ENCODE peak calls at places on chromosomes 2 and 18, in four cellular contexts. Q is epithelial cell of prostate, F is lower lobe of right lung, A is right atrium auricular region. Y is an unnamed sample.

GRCh38 chr2:212264227-212264626 is 274.4 kb downstream of the ERBB4 start:
- DNase-seq in A (no peak), F (no peak), Q (no peak), Y (no peak)

GRCh38 chr2:110866496-110866895 is 134.1 kb downstream of the ACOXL start:
- DNase-seq in F (no peak), Q (no peak), A (no peak), Y (no peak)

GRCh38 chr2:176729706-176730569 is 460.7 kb downstream of the MTX2 start:
- DNase-seq in F (no peak), A (no peak), Q (no peak), Y (no peak)

GRCh38 chr2:221518937-221519635 is 53.0 kb downstream of the EPHA4 start:
- DNase-seq in F (no peak), Q (no peak), A (no peak), Y (no peak)

GRCh38 chr2:133498615-133499585 is 69.4 kb downstream of the NCKAP5 start:
- DNase-seq in Q (no peak), A (no peak), F (no peak), Y (no peak)

GRCh38 chr2:217804338-217804737 is 198.5 kb downstream of the TNS1 start:
- DNase-seq in A (no peak), F (no peak), Q (no peak), Y (peak)

GRCh38 chr18:49238433-49239042 is 221.9 kb downstream of the DYM start:
- DNase-seq in F (no peak), Q (no peak), A (no peak), Y (no peak)

GRCh38 chr2:202353430-202353829 is 22.7 kb upstream of the BMPR2 start:
- DNase-seq in F (no peak), Q (no peak), A (no peak), Y (no peak)

GRCh38 chr2:177175917-177176668 is 36.5 kb upstream of the HNRNPA3 start:
- DNase-seq in F (no peak), Q (no peak), A (no peak), Y (no peak)

GRCh38 chr2:71896385-71897144 is 251.1 kb downstream of the CYP26B1 start:
- DNase-seq in F (no peak), Q (no peak), A (peak), Y (peak)

GRCh38 chr2:115650827-115651226 is 1208.4 kb downstream of the DPP10 start:
- DNase-seq in F (no peak), A (no peak), Q (no peak), Y (no peak)

GRCh38 chr2:45176399-45176798 is 167.1 kb upstream of the SIX2 start:
- DNase-seq in F (no peak), Q (no peak), A (no peak), Y (no peak)

GRCh38 chr2:46065152-46065551 is 232.1 kb upstream of the EPAS1 start:
- DNase-seq in Q (no peak), F (no peak), A (no peak), Y (no peak)

GRCh38 chr2:55843096-55843991 is 80.2 kb downstream of the EFEMP1 start:
- DNase-seq in Q (peak), A (no peak), F (no peak), Y (no peak)

GRCh38 chr2:229800997-229801754 is 86.8 kb upstream of the DNER start:
- DNase-seq in F (peak), A (no peak), Q (no peak), Y (peak)

GRCh38 chr18:610214-610928 is 13.6 kb downstream of the CLUL1 start:
- DNase-seq in F (no peak), Q (no peak), A (no peak), Y (no peak)

GRCh38 chr2:146701183-146701582 is 1143.6 kb upstream of the ACVR2A start:
- DNase-seq in F (no peak), Q (no peak), A (no peak), Y (no peak)

GRCh38 chr2:11490194-11490593 is 24.2 kb upstream of the E2F6 start:
- DNase-seq in F (no peak), Q (no peak), A (no peak), Y (no peak)

GRCh38 chr18:36179562-36180334 is 7.5 kb upstream of the MOCOS start:
- DNase-seq in F (peak), Q (no peak), A (peak), Y (no peak)

GRCh38 chr2:158570869-158571268 is 114.1 kb downstream of the PKP4 start:
- DNase-seq in F (no peak), Q (no peak), A (no peak), Y (no peak)

GRCh38 chr2:214376631-214377624 is 33.9 kb upstream of the VWC2L start:
- DNase-seq in F (no peak), Q (no peak), A (no peak), Y (no peak)

GRCh38 chr2:148645925-148646559 is 1.5 kb downstream of the EPC2 start:
- DNase-seq in F (no peak), A (no peak), Q (peak), Y (peak)

GRCh38 chr2:66575625-66576371 is 140.9 kb downstream of the MEIS1 start:
- DNase-seq in F (peak), Q (no peak), A (no peak), Y (no peak)

GRCh38 chr2:32061973-32062861 is 1.1 kb upstream of the SPAST start:
- DNase-seq in Q (no peak), F (no peak), A (peak), Y (no peak)

GRCh38 chr2:172749377-172749776 is 13.7 kb downstream of the RAPGEF4 start:
- DNase-seq in A (no peak), Q (no peak), F (no peak), Y (no peak)

GRCh38 chr2:238765590-238765989 is 82.3 kb upstream of the TWIST2 start:
- DNase-seq in F (no peak), Q (no peak), A (no peak), Y (no peak)

GRCh38 chr2:194301946-194302345 is 1355.1 kb upstream of the SLC39A10 start:
- DNase-seq in Q (no peak), A (no peak), F (no peak), Y (no peak)

GRCh38 chr2:233402346-233402745 is 48.1 kb downstream of the DGKD start:
- DNase-seq in Q (no peak), F (no peak), A (no peak), Y (no peak)

GRCh38 chr2:14189929-14190328 is 442.6 kb upstream of the LRATD1 start:
- DNase-seq in Q (peak), A (no peak), F (no peak), Y (no peak)

GRCh38 chr2:167406558-167406957 is 518.3 kb downstream of the XIRP2 start:
- DNase-seq in A (no peak), F (no peak), Q (no peak), Y (no peak)

GRCh38 chr2:180728928-180729559 is 251.4 kb upstream of the UBE2E3 start:
- DNase-seq in Q (peak), A (no peak), F (no peak), Y (no peak)

GRCh38 chr2:101616411-101616810 is 81.1 kb upstream of the MAP4K4 start:
- DNase-seq in F (no peak), A (peak), Q (no peak), Y (no peak)

GRCh38 chr2:96594701-96595152 is 43.4 kb downstream of the KANSL3 start:
- DNase-seq in F (no peak), A (no peak), Q (no peak), Y (no peak)

GRCh38 chr2:72579595-72580180 is 246.1 kb downstream of the EXOC6B start:
- DNase-seq in A (no peak), Q (no peak), F (no peak), Y (no peak)

GRCh38 chr2:10220516-10221391 is 82.0 kb upstream of the HPCAL1 start:
- DNase-seq in F (peak), Q (peak), A (no peak), Y (no peak)

GRCh38 chr2:72539145-72539552 is 286.7 kb downstream of the EXOC6B start:
- DNase-seq in F (no peak), Q (no peak), A (no peak), Y (no peak)

GRCh38 chr2:158191076-158191566 is 89.4 kb downstream of the UPP2 start:
- DNase-seq in F (no peak), A (no peak), Q (no peak), Y (no peak)

GRCh38 chr2:144455979-144456378 is 63.9 kb downstream of the ZEB2 start:
- DNase-seq in A (no peak), F (no peak), Q (no peak), Y (no peak)

GRCh38 chr2:62570861-62571698 is 65.1 kb upstream of the TMEM17 start:
- DNase-seq in Q (no peak), F (peak), A (no peak), Y (no peak)

GRCh38 chr2:241349941-241350340 is 6.1 kb upstream of the FARP2 start:
- DNase-seq in A (no peak), Q (no peak), F (no peak), Y (no peak)

GRCh38 chr2:241350530-241350877 is 5.6 kb upstream of the FARP2 start:
- DNase-seq in A (no peak), Q (no peak), F (no peak), Y (no peak)

GRCh38 chr2:241351640-241352031 is 4.4 kb upstream of the FARP2 start:
- DNase-seq in Q (no peak), A (no peak), F (no peak), Y (no peak)

GRCh38 chr2:241350878-241351639 is 5.0 kb upstream of the FARP2 start:
- DNase-seq in F (no peak), Q (no peak), A (no peak), Y (no peak)

DNA sequence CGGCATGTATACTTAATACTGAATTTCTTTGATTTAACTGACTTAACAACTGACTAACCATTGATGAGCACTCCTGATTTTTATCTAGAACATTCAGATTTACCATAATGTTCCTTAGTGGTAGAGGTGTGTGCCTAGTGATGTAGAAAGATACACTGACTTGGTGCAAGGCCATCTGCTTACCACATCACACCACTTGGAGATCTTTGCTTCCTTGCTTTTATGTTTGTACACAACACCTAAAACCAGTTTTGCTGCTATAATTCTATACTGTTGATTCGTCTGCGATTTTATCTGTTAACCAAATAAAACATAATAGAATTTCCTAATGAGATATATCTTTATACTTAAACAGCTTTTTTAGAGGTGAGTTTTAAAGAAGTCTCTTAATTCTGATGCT is 3.9 kb upstream of the FARP2 start:
- DNase-seq in Q (no peak), A (no peak), F (no peak), Y (no peak)
- H3K27ac ChIP-seq in Q (no peak), A (no peak), F (no peak), Y (no peak)

DNA sequence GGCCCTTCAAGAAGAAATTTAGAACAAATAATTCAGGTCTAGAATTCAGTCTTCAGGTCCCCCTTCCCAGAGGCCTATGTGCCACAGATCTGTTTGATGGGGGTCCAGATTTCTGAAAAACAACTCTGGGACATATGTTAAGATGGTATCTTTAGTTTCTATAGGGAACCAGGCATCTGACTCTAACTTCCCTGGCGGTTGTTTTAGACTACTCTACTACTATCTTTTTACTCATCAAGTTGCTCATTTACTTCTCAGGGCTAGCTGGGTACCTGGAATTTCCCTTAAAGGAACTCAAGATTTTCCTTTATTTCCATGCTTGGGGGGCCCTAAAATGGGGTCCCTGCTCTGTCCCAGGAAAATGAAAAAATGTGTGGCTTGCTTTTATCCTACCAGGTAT is 114.7 kb upstream of the RAB6C start:
- DNase-seq in F (no peak), A (no peak), Q (no peak), Y (no peak)
- H3K27ac ChIP-seq in F (no peak), A (no peak), Q (no peak), Y (no peak)

GRCh38 chr2:197327776-197328169 is 17.2 kb upstream of the ANKRD44 start:
- DNase-seq in A (no peak), Q (no peak), F (no peak), Y (no peak)

GRCh38 chr2:197328461-197328860 is 17.9 kb upstream of the ANKRD44 start:
- DNase-seq in A (no peak), Q (no peak), F (no peak), Y (no peak)

GRCh38 chr2:197322729-197323720 is 12.4 kb upstream of the ANKRD44 start:
- DNase-seq in Q (no peak), F (no peak), A (no peak), Y (no peak)

GRCh38 chr2:197324801-197325200 is 14.2 kb upstream of the ANKRD44 start:
- DNase-seq in F (no peak), Q (no peak), A (no peak), Y (no peak)

GRCh38 chr2:197327073-197327775 is 16.6 kb upstream of the ANKRD44 start:
- DNase-seq in Q (no peak), F (no peak), A (no peak), Y (no peak)
- H3K27ac ChIP-seq in Q (no peak), F (no peak), A (no peak), Y (no peak)

DNA sequence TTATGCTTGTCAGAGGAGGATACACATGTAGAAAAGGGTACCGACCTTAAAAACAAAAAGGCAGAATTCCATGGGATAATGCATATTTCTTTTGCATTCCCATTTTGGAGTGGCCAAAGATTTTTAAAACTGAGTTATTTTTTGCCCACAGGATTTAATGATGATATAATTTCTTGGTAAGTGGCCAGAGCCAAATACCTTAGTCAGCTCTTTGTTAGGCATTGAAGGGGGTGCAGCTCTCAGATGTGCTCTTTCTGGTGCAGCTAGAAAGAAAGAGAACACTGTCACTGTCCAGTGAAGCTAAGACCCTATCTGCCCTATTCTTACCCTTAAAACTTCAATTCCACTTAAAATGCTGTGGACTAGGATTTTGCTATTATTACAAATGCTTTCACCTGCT is 10.8 kb downstream of the COQ10B start:
- DNase-seq in F (no peak), A (no peak), Q (no peak), Y (no peak)
- H3K27ac ChIP-seq in F (no peak), A (no peak), Q (no peak), Y (no peak)

GRCh38 chr2:86295071-86295470 is 42.4 kb downstream of the REEP1 start:
- DNase-seq in F (no peak), A (no peak), Q (no peak), Y (peak)

GRCh38 chr2:86290596-86291327 is 46.7 kb downstream of the REEP1 start:
- DNase-seq in A (no peak), F (no peak), Q (no peak), Y (no peak)

GRCh38 chr2:86292571-86293515 is 44.6 kb downstream of the REEP1 start:
- DNase-seq in Q (no peak), F (no peak), A (no peak), Y (no peak)

GRCh38 chr2:86293612-86294011 is 43.8 kb downstream of the REEP1 start:
- DNase-seq in F (no peak), Q (no peak), A (no peak), Y (no peak)

DNA sequence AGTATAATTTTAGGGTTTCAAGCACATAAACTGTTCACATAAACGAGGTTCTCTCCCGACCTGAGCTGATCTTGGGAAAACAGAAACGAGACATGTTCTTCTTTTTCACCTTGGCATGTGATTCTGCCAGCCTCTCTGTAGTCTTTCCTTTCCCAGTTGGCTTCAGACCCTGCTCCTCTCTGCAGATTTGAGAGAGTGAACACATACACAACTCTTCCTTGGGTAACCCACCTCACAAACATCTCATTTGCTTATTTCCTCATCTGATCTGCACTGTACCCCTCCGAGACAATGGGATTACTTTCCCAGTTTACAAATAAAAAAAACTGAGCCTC is 46.1 kb downstream of the REEP1 start:
- DNase-seq in F (no peak), A (no peak), Q (no peak), Y (no peak)
- H3K27ac ChIP-seq in F (no peak), A (peak), Q (no peak), Y (no peak)